ENCODE peak calls at places on chromosomes 2 and 18, in four cellular contexts. T, V, I and F are unnamed samples.

GRCh38 chr2:70541481-70542020 is 12.1 kb downstream of the TGFA start:
- DNase-seq in T (no peak), V (no peak), I (no peak), F (peak)

GRCh38 chr2:9764153-9764778 is 79.0 kb upstream of the TAF1B start:
- DNase-seq in T (no peak), V (no peak), I (no peak), F (no peak)

GRCh38 chr2:205390866-205391265 is 291.4 kb upstream of the NRP2 start:
- DNase-seq in T (no peak), V (no peak), I (no peak), F (no peak)

GRCh38 chr2:79977782-79978181 is 326.8 kb downstream of the LRRTM1 start:
- DNase-seq in T (no peak), V (no peak), I (no peak), F (no peak)

GRCh38 chr18:13539050-13539449 is 187.3 kb downstream of the FAM210A start:
- DNase-seq in T (no peak), V (no peak), I (no peak), F (no peak)

GRCh38 chr2:17539993-17540812 is at the start of gene VSNL1:
- DNase-seq in T (peak), V (peak), I (no peak), F (peak)

GRCh38 chr2:177572236-177572671 is 179.7 kb downstream of the AGPS start:
- DNase-seq in T (no peak), V (peak), I (no peak), F (peak)

GRCh38 chr2:155972916-155973315 is 359.6 kb downstream of the NR4A2 start:
- DNase-seq in T (no peak), V (no peak), I (no peak), F (no peak)

GRCh38 chr2:145043399-145043834 is 523.5 kb upstream of the ZEB2 start:
- DNase-seq in T (no peak), V (no peak), I (no peak), F (no peak)

GRCh38 chr2:203959265-203960034 is 22.9 kb downstream of the ICOS start:
- DNase-seq in T (no peak), V (no peak), I (no peak), F (no peak)

GRCh38 chr2:199704358-199705238 is 146.4 kb downstream of the FTCDNL1 start:
- DNase-seq in T (peak), V (no peak), I (no peak), F (no peak)

GRCh38 chr2:239950144-239950920 is 74.8 kb downstream of the NDUFA10 start:
- DNase-seq in T (no peak), V (no peak), I (no peak), F (no peak)

GRCh38 chr2:142865924-142866323 is 11.5 kb upstream of the KYNU start:
- DNase-seq in T (peak), V (peak), I (no peak), F (no peak)

GRCh38 chr2:179049203-179049545 is 763 bp downstream of the CCDC141 start:
- DNase-seq in T (no peak), V (no peak), I (no peak), F (no peak)

GRCh38 chr2:95342556-95343320 is 45.6 kb downstream of the KCNIP3 start:
- DNase-seq in T (no peak), V (no peak), I (no peak), F (no peak)

GRCh38 chr2:9112079-9112721 is 94.4 kb upstream of the ASAP2 start:
- DNase-seq in T (peak), V (peak), I (peak), F (no peak)

GRCh38 chr2:209208211-209208610 is 215.6 kb upstream of the MAP2 start:
- DNase-seq in T (peak), V (no peak), I (no peak), F (no peak)

GRCh38 chr2:43078781-43079755 is 147.3 kb downstream of the ZFP36L2 start:
- DNase-seq in T (peak), V (peak), I (no peak), F (no peak)

GRCh38 chr2:218437969-218438368 is 19.0 kb downstream of the VIL1 start:
- DNase-seq in T (no peak), V (no peak), I (no peak), F (no peak)

GRCh38 chr2:217551229-217551909 is 451.4 kb downstream of the TNS1 start:
- DNase-seq in T (peak), V (peak), I (peak), F (peak)

GRCh38 chr18:77063256-77063655 is 69.3 kb downstream of the MBP start:
- DNase-seq in T (peak), V (peak), I (no peak), F (no peak)

GRCh38 chr2:119240311-119241204 is 16.9 kb downstream of the STEAP3 start:
- DNase-seq in T (peak), V (peak), I (no peak), F (no peak)

GRCh38 chr2:162025121-162025911 is 48.7 kb downstream of the DPP4 start:
- DNase-seq in T (peak), V (peak), I (peak), F (no peak)

GRCh38 chr18:74378179-74378682 is 62.6 kb downstream of the C18orf63 start:
- DNase-seq in T (no peak), V (no peak), I (no peak), F (no peak)

DNA sequence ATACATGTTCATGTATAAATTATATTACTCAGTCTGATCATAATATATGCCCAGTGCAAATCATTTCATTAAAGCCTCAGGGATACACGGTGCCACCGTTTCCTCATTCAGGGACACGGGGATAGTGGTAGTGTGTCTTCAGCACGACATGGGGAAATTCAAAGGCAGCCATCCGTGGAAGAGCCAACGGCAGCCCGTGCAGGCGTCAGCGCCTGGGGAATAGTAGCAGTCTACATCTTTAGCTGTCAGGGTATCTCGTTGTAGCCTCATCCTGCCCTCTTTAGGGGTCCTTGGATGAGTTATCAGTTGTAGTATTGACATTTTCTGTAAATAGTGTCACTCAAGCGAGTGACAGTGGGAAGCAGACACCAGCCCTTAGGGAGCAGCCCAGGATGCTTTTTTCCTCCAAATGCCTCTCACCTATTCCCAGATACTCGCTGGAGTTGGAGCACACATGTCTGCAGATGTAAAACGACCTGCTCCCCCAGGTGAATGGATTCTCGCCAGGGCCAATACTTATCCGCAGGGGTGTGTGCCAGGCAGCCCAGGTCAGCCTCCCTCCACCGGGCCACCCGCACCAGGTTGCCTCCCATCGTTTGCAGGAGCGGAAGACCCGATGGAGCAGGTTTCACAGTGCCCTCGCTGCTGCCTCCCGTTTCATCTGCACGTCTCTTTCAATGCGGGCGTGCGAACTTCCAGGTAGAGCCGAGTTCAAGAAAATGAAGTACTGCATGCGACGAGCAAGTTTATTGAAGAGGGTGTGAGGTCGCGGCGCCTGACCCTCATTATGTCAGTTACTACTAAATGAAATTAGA is 41.0 kb downstream of the AGAP1 start:
- DNase-seq in T (no peak), V (no peak), I (no peak), F (no peak)
- H3K4me3 ChIP-seq in T (no peak), V (no peak), I (no peak), F (no peak)

GRCh38 chr2:135600915-135601314 is 69.6 kb downstream of the R3HDM1 start:
- DNase-seq in T (peak), V (peak), I (no peak), F (no peak)
- TF ChIP-seq CTCF in T (peak), V (no peak), I (no peak), F (no peak)

DNA sequence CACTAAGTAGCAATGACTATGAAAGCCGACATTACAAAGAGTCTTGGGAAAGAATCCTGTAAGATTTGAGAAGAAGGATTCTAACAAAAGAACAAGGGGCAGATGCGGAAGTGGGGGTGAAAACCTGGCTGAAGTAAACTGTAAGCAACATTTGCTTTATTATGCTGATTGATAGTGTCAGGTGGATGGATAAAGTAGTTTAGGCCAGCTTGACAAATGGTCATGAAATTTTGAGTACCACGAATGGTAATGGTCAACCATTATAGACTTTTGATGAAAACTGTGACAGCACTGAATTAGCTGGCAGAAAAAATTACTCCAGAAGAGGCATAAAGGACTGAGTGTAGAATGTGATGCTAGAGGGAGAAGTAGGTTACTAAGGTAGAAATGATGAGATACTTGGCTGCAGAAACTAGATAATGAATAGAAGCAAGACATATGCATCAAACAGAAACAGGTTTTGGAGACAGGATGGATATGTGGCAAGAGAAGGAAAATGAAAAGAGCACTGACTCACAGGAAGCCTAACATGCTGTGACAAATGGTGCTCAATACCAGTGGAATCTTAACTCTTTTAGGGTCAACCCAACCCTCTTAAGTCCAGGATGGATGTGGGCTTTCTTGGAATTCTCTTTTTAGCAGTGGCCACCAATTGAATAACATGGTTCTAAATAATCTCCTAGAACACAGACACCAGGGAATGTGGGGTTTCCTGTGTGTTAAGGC is 6.8 kb downstream of the THUMPD2 start:
- DNase-seq in T (peak), V (peak), I (no peak), F (peak)
- H3K4me3 ChIP-seq in T (no peak), V (no peak), I (no peak), F (no peak)

GRCh38 chr2:227325056-227325823 is at the start of gene MFF:
- DNase-seq in T (peak), V (peak), I (peak), F (peak)
- TF ChIP-seq CTCF in T (peak), V (peak), I (no peak), F (peak)

GRCh38 chr18:37568671-37569070 is 3.1 kb upstream of the CELF4 start:
- DNase-seq in T (no peak), V (no peak), I (no peak), F (no peak)

GRCh38 chr18:37566479-37567060 is 972 bp upstream of the CELF4 start:
- DNase-seq in T (peak), V (no peak), I (no peak), F (no peak)

GRCh38 chr18:37567061-37567993 is 1.7 kb upstream of the CELF4 start:
- DNase-seq in T (no peak), V (no peak), I (no peak), F (no peak)

GRCh38 chr18:37565985-37566478 is 434 bp upstream of the CELF4 start:
- DNase-seq in T (peak), V (peak), I (no peak), F (no peak)

DNA sequence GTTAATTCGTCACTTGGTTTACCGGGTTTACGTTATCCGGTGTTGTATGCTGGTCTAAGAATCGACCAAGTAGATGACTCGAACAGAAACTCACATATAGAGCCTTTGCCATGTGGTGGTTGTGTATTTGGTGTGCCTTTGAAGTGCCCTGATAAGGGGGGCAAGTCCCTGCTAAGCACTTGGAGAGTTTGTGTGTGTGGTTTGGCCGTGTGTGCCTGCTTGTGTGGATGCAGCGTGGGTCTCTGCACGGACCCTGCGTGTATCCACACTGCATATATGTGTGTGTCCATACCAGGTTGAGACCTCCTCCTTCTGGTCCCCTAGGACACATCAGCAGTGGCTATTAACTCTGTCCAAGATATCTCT is 2.4 kb upstream of the CELF4 start:
- DNase-seq in T (no peak), V (no peak), I (no peak), F (no peak)
- H3K4me3 ChIP-seq in T (no peak), V (no peak), I (no peak), F (no peak)

GRCh38 chr2:46461716-46462171 is 17.6 kb upstream of the TMEM247 start:
- DNase-seq in T (no peak), V (no peak), I (no peak), F (no peak)
- TF ChIP-seq CTCF in T (no peak), V (no peak), I (no peak), F (no peak)

GRCh38 chr2:237718277-237718634 is 80.3 kb upstream of the RBM44 start:
- DNase-seq in T (no peak), V (no peak), I (no peak), F (no peak)

GRCh38 chr2:237714690-237715458 is 83.7 kb upstream of the RBM44 start:
- DNase-seq in T (peak), V (peak), I (no peak), F (no peak)

GRCh38 chr2:237717366-237718276 is 81.0 kb upstream of the RBM44 start:
- DNase-seq in T (no peak), V (no peak), I (no peak), F (no peak)

GRCh38 chr2:237712477-237713377 is 85.3 kb downstream of the LRRFIP1 start:
- DNase-seq in T (no peak), V (no peak), I (no peak), F (no peak)

DNA sequence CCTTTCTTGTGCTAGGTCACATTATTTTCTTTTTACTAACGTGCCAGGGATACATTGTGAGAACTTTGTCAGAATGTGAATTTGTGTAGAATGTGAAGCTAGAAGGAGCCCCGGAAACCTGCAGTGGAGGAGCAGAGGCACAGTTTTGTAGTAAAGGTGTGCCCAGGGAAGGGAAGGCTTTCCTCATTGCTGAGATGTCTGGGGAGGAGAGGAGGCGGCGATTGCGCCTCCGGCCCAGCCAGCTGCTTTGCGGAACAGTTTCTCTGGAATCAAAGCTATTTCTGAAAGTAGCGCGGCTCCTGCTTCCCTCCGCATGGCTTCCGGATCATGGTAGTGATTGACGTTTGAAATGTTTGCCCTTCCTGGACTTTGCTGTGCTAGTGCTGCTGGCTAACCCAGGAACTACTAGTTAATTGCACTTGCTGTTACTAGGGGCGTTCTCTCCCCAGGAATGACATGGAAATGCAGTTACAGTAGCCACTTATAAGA is 83.1 kb upstream of the RBM44 start:
- DNase-seq in T (no peak), V (no peak), I (no peak), F (no peak)
- H3K4me3 ChIP-seq in T (no peak), V (no peak), I (no peak), F (peak)